ENCODE peak calls at places on chromosome 16, in four cellular contexts. One of them, this sample, is unnamed.

GRCh38 chr16:68451656-68452055 is 3.3 kb upstream of the SMPD3 start:
- DNase-seq in effector memory CD4-positive, alpha-beta T cell: no peak
- DNase-seq in ovary: no peak
- DNase-seq in fibroblast of lung: no peak
- DNase-seq in this sample: no peak

GRCh38 chr16:87129771-87130170 is 187.4 kb downstream of the C16orf95 start:
- DNase-seq in effector memory CD4-positive, alpha-beta T cell: no peak
- DNase-seq in ovary: no peak
- DNase-seq in fibroblast of lung: no peak
- DNase-seq in this sample: peak; percentile 53

GRCh38 chr16:2799852-2800226 is 1.6 kb downstream of the PRSS41 start:
- DNase-seq in effector memory CD4-positive, alpha-beta T cell: no peak
- DNase-seq in ovary: no peak
- DNase-seq in fibroblast of lung: no peak
- DNase-seq in this sample: no peak

GRCh38 chr16:84367750-84368320 is 503 bp upstream of the ATP2C2 start:
- DNase-seq in effector memory CD4-positive, alpha-beta T cell: no peak
- DNase-seq in ovary: no peak
- DNase-seq in fibroblast of lung: no peak
- DNase-seq in this sample: no peak

GRCh38 chr16:11452746-11453344 is 107.6 kb downstream of the RMI2 start:
- DNase-seq in effector memory CD4-positive, alpha-beta T cell: no peak
- DNase-seq in ovary: no peak
- DNase-seq in fibroblast of lung: no peak
- DNase-seq in this sample: no peak

GRCh38 chr16:78249056-78249455 is 149.6 kb downstream of the WWOX start:
- DNase-seq in effector memory CD4-positive, alpha-beta T cell: no peak
- DNase-seq in ovary: no peak
- DNase-seq in fibroblast of lung: no peak
- DNase-seq in this sample: no peak

GRCh38 chr16:15825750-15826305 is 31.0 kb downstream of the MYH11 start:
- DNase-seq in effector memory CD4-positive, alpha-beta T cell: no peak
- DNase-seq in ovary: no peak
- DNase-seq in fibroblast of lung: no peak
- DNase-seq in this sample: no peak

GRCh38 chr16:66750279-66751134 is 902 bp downstream of the DYNC1LI2 start:
- DNase-seq in effector memory CD4-positive, alpha-beta T cell: no peak
- DNase-seq in ovary: no peak
- DNase-seq in fibroblast of lung: no peak
- DNase-seq in this sample: no peak

GRCh38 chr16:84268661-84269060 is 26.0 kb upstream of the WFDC1 start:
- DNase-seq in effector memory CD4-positive, alpha-beta T cell: no peak
- DNase-seq in ovary: no peak
- DNase-seq in fibroblast of lung: no peak
- DNase-seq in this sample: no peak

GRCh38 chr16:67017451-67017750 is 11.5 kb upstream of the CBFB start:
- DNase-seq in effector memory CD4-positive, alpha-beta T cell: no peak
- DNase-seq in ovary: no peak
- DNase-seq in fibroblast of lung: no peak
- DNase-seq in this sample: no peak

GRCh38 chr16:86664518-86665318 is 86.4 kb downstream of the FOXL1 start:
- DNase-seq in effector memory CD4-positive, alpha-beta T cell: no peak
- DNase-seq in ovary: no peak
- DNase-seq in fibroblast of lung: peak; percentile 96
- DNase-seq in this sample: peak; percentile 95

GRCh38 chr16:75319513-75320401 is 68.3 kb upstream of the BCAR1 start:
- DNase-seq in effector memory CD4-positive, alpha-beta T cell: no peak
- DNase-seq in ovary: no peak
- DNase-seq in fibroblast of lung: peak; percentile 82
- DNase-seq in this sample: peak; percentile 96

GRCh38 chr16:87324411-87325275 is 7.5 kb upstream of the C16orf95 start:
- DNase-seq in effector memory CD4-positive, alpha-beta T cell: no peak
- DNase-seq in ovary: peak; percentile 52
- DNase-seq in fibroblast of lung: peak; percentile 28
- DNase-seq in this sample: peak; percentile 40

GRCh38 chr16:854808-855410 is 54.4 kb upstream of the GNG13 start:
- DNase-seq in effector memory CD4-positive, alpha-beta T cell: no peak
- DNase-seq in ovary: no peak
- DNase-seq in fibroblast of lung: no peak
- DNase-seq in this sample: no peak

GRCh38 chr16:75202069-75202590 is 4.8 kb downstream of the CTRB2 start:
- DNase-seq in effector memory CD4-positive, alpha-beta T cell: no peak
- DNase-seq in ovary: no peak
- DNase-seq in fibroblast of lung: no peak
- DNase-seq in this sample: no peak

GRCh38 chr16:86016201-86016965 is 117.4 kb downstream of the IRF8 start:
- DNase-seq in effector memory CD4-positive, alpha-beta T cell: peak; percentile 6
- DNase-seq in ovary: peak; percentile 26
- DNase-seq in fibroblast of lung: peak; percentile 73
- DNase-seq in this sample: peak; percentile 37

GRCh38 chr16:30658731-30659506 is 688 bp downstream of the FBRS start:
- DNase-seq in effector memory CD4-positive, alpha-beta T cell: no peak
- DNase-seq in ovary: peak; percentile 87
- DNase-seq in fibroblast of lung: peak; percentile 98
- DNase-seq in this sample: peak; percentile 100

GRCh38 chr16:1337486-1337885 is 4.0 kb downstream of the BAIAP3 start:
- DNase-seq in effector memory CD4-positive, alpha-beta T cell: no peak
- DNase-seq in ovary: no peak
- DNase-seq in fibroblast of lung: no peak
- DNase-seq in this sample: no peak

GRCh38 chr16:57185446-57185944 is 344 bp downstream of the PSME3IP1 start:
- DNase-seq in effector memory CD4-positive, alpha-beta T cell: peak; percentile 22
- DNase-seq in ovary: peak; percentile 77
- DNase-seq in fibroblast of lung: peak; percentile 60
- DNase-seq in this sample: no peak

GRCh38 chr16:57188711-57189002 is 2.5 kb downstream of the RSPRY1 start:
- DNase-seq in effector memory CD4-positive, alpha-beta T cell: no peak
- DNase-seq in ovary: no peak
- DNase-seq in fibroblast of lung: no peak
- DNase-seq in this sample: no peak

GRCh38 chr16:57185945-57186629 is at the start of the genes PSME3IP1 and RSPRY1:
- DNase-seq in effector memory CD4-positive, alpha-beta T cell: peak; percentile 98
- DNase-seq in ovary: peak; percentile 97
- DNase-seq in fibroblast of lung: peak; percentile 99
- DNase-seq in this sample: peak; percentile 99

GRCh38 chr16:57187508-57187854 is 1.4 kb downstream of the RSPRY1 start:
- DNase-seq in effector memory CD4-positive, alpha-beta T cell: no peak
- DNase-seq in ovary: no peak
- DNase-seq in fibroblast of lung: no peak
- DNase-seq in this sample: no peak

GRCh38 chr16:57186630-57187507 is 740 bp downstream of the RSPRY1 start:
- DNase-seq in effector memory CD4-positive, alpha-beta T cell: no peak
- DNase-seq in ovary: peak; percentile 38
- DNase-seq in fibroblast of lung: peak; percentile 32
- DNase-seq in this sample: peak; percentile 52
- H3K4me1 ChIP-seq in effector memory CD4-positive, alpha-beta T cell: peaks cover 9% of the 10 kb centered on the region
- H3K4me1 ChIP-seq in ovary: peaks cover 15% of the 10 kb centered on the region
- H3K4me1 ChIP-seq in fibroblast of lung: peaks cover 11% of the 10 kb centered on the region
- H3K4me1 ChIP-seq in this sample: peaks cover 41% of the 10 kb centered on the region

DNA sequence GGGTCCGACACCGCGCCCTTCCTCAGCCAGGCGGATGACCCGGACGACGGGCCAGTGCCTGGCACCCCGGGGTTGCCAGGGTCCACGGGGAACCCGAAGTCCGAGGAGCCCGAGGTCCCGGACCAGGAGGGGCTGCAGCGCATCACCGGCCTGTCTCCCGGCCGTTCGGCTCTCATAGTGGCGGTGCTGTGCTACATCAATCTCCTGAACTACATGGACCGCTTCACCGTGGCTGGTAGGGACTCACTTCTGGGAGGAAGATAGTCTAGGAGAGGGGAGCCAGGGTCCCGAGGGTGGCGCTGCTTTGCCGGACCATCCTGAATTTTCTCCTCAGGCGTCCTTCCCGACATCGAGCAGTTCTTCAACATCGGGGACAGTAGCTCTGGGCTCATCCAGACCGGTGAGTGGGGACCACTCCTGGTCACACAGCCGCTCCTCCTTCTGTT is 603 bp downstream of the SPNS1 start:
- DNase-seq in effector memory CD4-positive, alpha-beta T cell: no peak
- DNase-seq in ovary: no peak
- DNase-seq in fibroblast of lung: no peak
- DNase-seq in this sample: no peak
- H3K27ac ChIP-seq in effector memory CD4-positive, alpha-beta T cell: peak overlapping the region; percentile 71
- H3K27ac ChIP-seq in ovary: peak overlapping the region; percentile 31
- H3K27ac ChIP-seq in fibroblast of lung: peak overlapping the region; percentile 90
- H3K27ac ChIP-seq in this sample: peak overlapping the region; percentile 62

GRCh38 chr16:4070936-4071335 is 45.3 kb downstream of the ADCY9 start:
- DNase-seq in effector memory CD4-positive, alpha-beta T cell: no peak
- DNase-seq in ovary: no peak
- DNase-seq in fibroblast of lung: no peak
- DNase-seq in this sample: no peak
- H3K27me3 ChIP-seq in effector memory CD4-positive, alpha-beta T cell: no peaks in the 10 kb centered on the region
- H3K27me3 ChIP-seq in ovary: no peaks in the 10 kb centered on the region
- H3K27me3 ChIP-seq in fibroblast of lung: no peaks in the 10 kb centered on the region
- H3K27me3 ChIP-seq in this sample: no peaks in the 10 kb centered on the region

GRCh38 chr16:88462396-88462795 is 9.3 kb downstream of the ZFPM1 start:
- DNase-seq in effector memory CD4-positive, alpha-beta T cell: no peak
- DNase-seq in ovary: no peak
- DNase-seq in fibroblast of lung: no peak
- DNase-seq in this sample: no peak
- H3K4me1 ChIP-seq in effector memory CD4-positive, alpha-beta T cell: peaks cover 35% of the 10 kb centered on the region
- H3K4me1 ChIP-seq in ovary: peaks cover 4% of the 10 kb centered on the region
- H3K4me1 ChIP-seq in fibroblast of lung: no peaks in the 10 kb centered on the region
- H3K4me1 ChIP-seq in this sample: no peaks in the 10 kb centered on the region

GRCh38 chr16:89956511-89957213 is 8.1 kb downstream of the DEF8 start:
- DNase-seq in effector memory CD4-positive, alpha-beta T cell: no peak
- DNase-seq in ovary: no peak
- DNase-seq in fibroblast of lung: no peak
- DNase-seq in this sample: no peak
- H3K27ac ChIP-seq in effector memory CD4-positive, alpha-beta T cell: no peak overlapping the region
- H3K27ac ChIP-seq in ovary: no peak overlapping the region
- H3K27ac ChIP-seq in fibroblast of lung: no peak overlapping the region
- H3K27ac ChIP-seq in this sample: no peak overlapping the region

GRCh38 chr16:58471209-58471975 is 28.6 kb upstream of the NDRG4 start:
- DNase-seq in effector memory CD4-positive, alpha-beta T cell: no peak
- DNase-seq in ovary: no peak
- DNase-seq in fibroblast of lung: no peak
- DNase-seq in this sample: no peak

GRCh38 chr16:58466396-58466795 is 33.5 kb upstream of the NDRG4 start:
- DNase-seq in effector memory CD4-positive, alpha-beta T cell: no peak
- DNase-seq in ovary: no peak
- DNase-seq in fibroblast of lung: no peak
- DNase-seq in this sample: no peak

GRCh38 chr16:58465817-58466216 is 34.1 kb upstream of the NDRG4 start:
- DNase-seq in effector memory CD4-positive, alpha-beta T cell: no peak
- DNase-seq in ovary: no peak
- DNase-seq in fibroblast of lung: no peak
- DNase-seq in this sample: no peak

GRCh38 chr16:58464916-58465731 is 34.8 kb upstream of the NDRG4 start:
- DNase-seq in effector memory CD4-positive, alpha-beta T cell: no peak
- DNase-seq in ovary: no peak
- DNase-seq in fibroblast of lung: no peak
- DNase-seq in this sample: no peak

GRCh38 chr16:58467915-58468314 is 32.0 kb upstream of the NDRG4 start:
- DNase-seq in effector memory CD4-positive, alpha-beta T cell: no peak
- DNase-seq in ovary: no peak
- DNase-seq in fibroblast of lung: no peak
- DNase-seq in this sample: no peak
- H3K27me3 ChIP-seq in effector memory CD4-positive, alpha-beta T cell: peaks cover 19% of the 10 kb centered on the region
- H3K27me3 ChIP-seq in ovary: no peaks in the 10 kb centered on the region
- H3K27me3 ChIP-seq in fibroblast of lung: peaks cover 38% of the 10 kb centered on the region
- H3K27me3 ChIP-seq in this sample: peaks cover 64% of the 10 kb centered on the region

This sample was measured in SJSA1.